ENCODE peak calls at places on chromosomes 2 and 18, in five cellular contexts. C is CD4-positive, alpha-beta T cell; R is neural progenitor cell; Z is choroid plexus epithelial cell; S is stimulated activated CD4-positive, alpha-beta T cell treated with anti-CD3 and anti-CD28 coated beads, Interleukin-1b, Interleukin-23, amount 100 ng/mL, for 1 hour. X is an unnamed sample.
A peak's percentile ranks its signal among the peaks of the same experiment; 100 is the strongest.

GRCh38 chr18:13387856-13388548 is 169.4 kb downstream of the LDLRAD4 start:
- DNase-seq in C (no peak), R (no peak), Z (no peak), S (no peak), X (no peak)

GRCh38 chr2:88170472-88170892 is 336 bp downstream of the THNSL2 start:
- DNase-seq in C (no peak), R (no peak), Z (peak; percentile 10), S (no peak), X (no peak)

GRCh38 chr2:114442545-114442944 is at the start of gene DPP10:
- DNase-seq in C (no peak), R (peak; percentile 82), Z (peak; percentile 0), S (no peak), X (no peak)

GRCh38 chr2:216024779-216025178 is 11.4 kb upstream of the MREG start:
- DNase-seq in C (no peak), R (no peak), Z (no peak), S (no peak), X (no peak)

GRCh38 chr2:118530976-118531375 is 316.5 kb downstream of the EN1 start:
- DNase-seq in C (no peak), R (no peak), Z (no peak), S (no peak), X (peak; percentile 6)

GRCh38 chr18:44917184-44917864 is 236.6 kb downstream of the SETBP1 start:
- DNase-seq in C (no peak), R (no peak), Z (no peak), S (no peak), X (no peak)

GRCh38 chr2:144645055-144645778 is 125.3 kb upstream of the ZEB2 start:
- DNase-seq in C (no peak), R (no peak), Z (peak; percentile 54), S (no peak), X (no peak)

GRCh38 chr2:113407446-113408099 is 29.9 kb upstream of the ZNG1B start:
- DNase-seq in C (no peak), R (no peak), Z (peak; percentile 43), S (no peak), X (no peak)

GRCh38 chr2:171563301-171563700 is 41.0 kb downstream of the CYBRD1 start:
- DNase-seq in C (no peak), R (no peak), Z (no peak), S (no peak), X (no peak)

GRCh38 chr2:117801826-117802225 is 12.7 kb upstream of the DDX18 start:
- DNase-seq in C (no peak), R (no peak), Z (no peak), S (no peak), X (no peak)

GRCh38 chr2:236915726-236916125 is 170.0 kb upstream of the COPS8 start:
- DNase-seq in C (no peak), R (no peak), Z (no peak), S (no peak), X (no peak)

GRCh38 chr18:21167641-21168372 is 56.2 kb upstream of the ROCK1 start:
- DNase-seq in C (no peak), R (peak; percentile 35), Z (peak; percentile 8), S (no peak), X (no peak)

GRCh38 chr2:218030409-218031195 is 27.8 kb upstream of the TNS1 start:
- DNase-seq in C (no peak), R (no peak), Z (no peak), S (no peak), X (no peak)

GRCh38 chr18:57759650-57760049 is 43.5 kb downstream of the ATP8B1 start:
- DNase-seq in C (no peak), R (no peak), Z (peak; percentile 66), S (no peak), X (no peak)

GRCh38 chr2:203928849-203929248 is 7.7 kb upstream of the ICOS start:
- DNase-seq in C (no peak), R (no peak), Z (peak; percentile 52), S (no peak), X (peak; percentile 1)

GRCh38 chr2:211344289-211344688 is 787.9 kb downstream of the CPS1 start:
- DNase-seq in C (no peak), R (no peak), Z (no peak), S (no peak), X (no peak)

GRCh38 chr2:228917195-228917594 is 353.9 kb downstream of the PID1 start:
- DNase-seq in C (no peak), R (no peak), Z (peak; percentile 77), S (no peak), X (no peak)

GRCh38 chr2:202574541-202574940 is 60.2 kb upstream of the FAM117B start:
- DNase-seq in C (no peak), R (no peak), Z (no peak), S (no peak), X (no peak)

GRCh38 chr18:39913790-39914366 is 2041.2 kb upstream of the PIK3C3 start:
- DNase-seq in C (no peak), R (no peak), Z (no peak), S (no peak), X (no peak)

GRCh38 chr2:217897091-217897715 is 105.6 kb downstream of the TNS1 start:
- DNase-seq in C (no peak), R (no peak), Z (no peak), S (no peak), X (no peak)

GRCh38 chr2:233456111-233456510 is 101.8 kb downstream of the DGKD start:
- DNase-seq in C (no peak), R (no peak), Z (no peak), S (no peak), X (no peak)

GRCh38 chr2:229297284-229297683 is 26.2 kb upstream of the PID1 start:
- DNase-seq in C (no peak), R (no peak), Z (peak; percentile 32), S (no peak), X (no peak)

GRCh38 chr2:132670104-132670960 is at the start of gene LYPD1:
- DNase-seq in C (no peak), R (peak; percentile 47), Z (peak; percentile 35), S (no peak), X (no peak)

GRCh38 chr18:23824704-23825103 is 135.5 kb downstream of the LAMA3 start:
- DNase-seq in C (no peak), R (no peak), Z (peak; percentile 32), S (no peak), X (no peak)

GRCh38 chr2:60411295-60411694 is 142.2 kb downstream of the BCL11A start:
- DNase-seq in C (no peak), R (no peak), Z (peak; percentile 37), S (no peak), X (no peak)

GRCh38 chr2:11744631-11745394 is 1.6 kb upstream of the LPIN1 start:
- DNase-seq in C (no peak), R (peak; percentile 75), Z (peak; percentile 75), S (no peak), X (no peak)

GRCh38 chr2:205796914-205797313 is 114.6 kb downstream of the NRP2 start:
- DNase-seq in C (no peak), R (no peak), Z (no peak), S (no peak), X (no peak)

GRCh38 chr2:21467910-21468309 is 344.1 kb downstream of the TDRD15 start:
- DNase-seq in C (no peak), R (no peak), Z (peak; percentile 76), S (no peak), X (no peak)

GRCh38 chr2:54651291-54651690 is 72.2 kb upstream of the EML6 start:
- DNase-seq in C (no peak), R (no peak), Z (no peak), S (no peak), X (no peak)

GRCh38 chr18:45997689-45998088 is 30.6 kb upstream of the EPG5 start:
- DNase-seq in C (peak; percentile 42), R (no peak), Z (no peak), S (no peak), X (no peak)

GRCh38 chr18:39701839-39702238 is 2136.2 kb upstream of the CELF4 start:
- DNase-seq in C (no peak), R (no peak), Z (peak; percentile 49), S (no peak), X (no peak)

GRCh38 chr2:147399011-147399410 is 445.8 kb upstream of the ACVR2A start:
- DNase-seq in C (no peak), R (no peak), Z (no peak), S (no peak), X (no peak)

GRCh38 chr2:68751397-68752339 is 17.1 kb downstream of the ARHGAP25 start:
- DNase-seq in C (peak; percentile 93), R (peak; percentile 92), Z (peak; percentile 89), S (peak; percentile 78), X (peak; percentile 70)

GRCh38 chr2:80968450-80968849 is 663.9 kb upstream of the LRRTM1 start:
- DNase-seq in C (no peak), R (peak; percentile 5), Z (no peak), S (no peak), X (no peak)

GRCh38 chr2:71722286-71722685 is 268.9 kb downstream of the DYSF start:
- DNase-seq in C (no peak), R (no peak), Z (no peak), S (no peak), X (no peak)

GRCh38 chr2:88307817-88308216 is 137.7 kb downstream of the THNSL2 start:
- DNase-seq in C (no peak), R (peak; percentile 24), Z (peak; percentile 10), S (no peak), X (no peak)

GRCh38 chr2:238097988-238098853 is 1.9 kb upstream of the ESPNL start:
- DNase-seq in C (no peak), R (peak; percentile 53), Z (peak; percentile 68), S (no peak), X (peak; percentile 2)

GRCh38 chr18:3758531-3758930 is 308.6 kb downstream of the TGIF1 start:
- DNase-seq in C (no peak), R (no peak), Z (peak; percentile 67), S (no peak), X (no peak)

GRCh38 chr2:160674076-160674630 is 180.5 kb upstream of the RBMS1 start:
- DNase-seq in C (no peak), R (no peak), Z (no peak), S (no peak), X (no peak)

GRCh38 chr2:196077821-196078220 is 9.2 kb upstream of the DNAH7 start:
- DNase-seq in C (no peak), R (no peak), Z (peak; percentile 31), S (no peak), X (no peak)

X was measured in fibroblast of the conjunctiva.